ENCODE peak calls at places on chromosomes 11 and 22, in five cellular contexts. L is GM12878, Q is K562, D is HepG2, T is H1. I is an unnamed sample.

GRCh38 chr11:46075168-46075567 is 46.1 kb downstream of the PHF21A start:
- DNase-seq in T (no peak), L (no peak), D (no peak), Q (peak), I (no peak)

GRCh38 chr11:122663764-122664163 is 8.2 kb downstream of the UBASH3B start:
- DNase-seq in T (no peak), L (no peak), D (no peak), Q (no peak), I (no peak)

GRCh38 chr11:87421422-87421821 is 383.7 kb downstream of the TMEM135 start:
- DNase-seq in T (peak), D (peak), L (peak), Q (peak), I (peak)

GRCh38 chr22:46509416-46510089 is 27.9 kb downstream of the CELSR1 start:
- DNase-seq in Q (no peak), T (no peak), D (no peak), L (no peak), I (no peak)

GRCh38 chr22:17569971-17570511 is 6.7 kb downstream of the SLC25A18 start:
- DNase-seq in L (no peak), T (no peak), Q (no peak), D (no peak), I (no peak)

GRCh38 chr11:66101055-66101454 is 31.0 kb downstream of the PACS1 start:
- DNase-seq in Q (no peak), L (no peak), T (no peak), D (no peak), I (no peak)

GRCh38 chr11:81237139-81237538 is 1496.5 kb downstream of the FAM181B start:
- DNase-seq in Q (no peak), T (no peak), L (no peak), D (peak), I (peak)

GRCh38 chr22:31138126-31138525 is 2.2 kb downstream of the PLA2G3 start:
- DNase-seq in L (no peak), T (no peak), Q (no peak), D (no peak), I (no peak)

GRCh38 chr11:128830290-128830813 is 36.7 kb downstream of the KCNJ1 start:
- DNase-seq in T (no peak), L (peak), Q (no peak), D (no peak), I (no peak)

GRCh38 chr11:17498475-17498874 is 21.8 kb upstream of the ABCC8 start:
- DNase-seq in T (peak), Q (peak), L (no peak), D (no peak), I (no peak)

GRCh38 chr11:59281177-59281576 is 68.5 kb upstream of the MPEG1 start:
- DNase-seq in T (peak), Q (no peak), D (no peak), L (no peak), I (no peak)

GRCh38 chr11:59285716-59286260 is 72.9 kb upstream of the OR5AN1 start:
- DNase-seq in L (no peak), D (no peak), T (no peak), Q (no peak), I (no peak)

GRCh38 chr11:59283311-59283710 is 70.6 kb upstream of the MPEG1 start:
- DNase-seq in T (no peak), Q (no peak), L (no peak), D (no peak), I (no peak)

GRCh38 chr11:59284773-59285129 is 72.0 kb upstream of the MPEG1 start:
- DNase-seq in T (no peak), D (no peak), L (no peak), Q (no peak), I (no peak)

DNA sequence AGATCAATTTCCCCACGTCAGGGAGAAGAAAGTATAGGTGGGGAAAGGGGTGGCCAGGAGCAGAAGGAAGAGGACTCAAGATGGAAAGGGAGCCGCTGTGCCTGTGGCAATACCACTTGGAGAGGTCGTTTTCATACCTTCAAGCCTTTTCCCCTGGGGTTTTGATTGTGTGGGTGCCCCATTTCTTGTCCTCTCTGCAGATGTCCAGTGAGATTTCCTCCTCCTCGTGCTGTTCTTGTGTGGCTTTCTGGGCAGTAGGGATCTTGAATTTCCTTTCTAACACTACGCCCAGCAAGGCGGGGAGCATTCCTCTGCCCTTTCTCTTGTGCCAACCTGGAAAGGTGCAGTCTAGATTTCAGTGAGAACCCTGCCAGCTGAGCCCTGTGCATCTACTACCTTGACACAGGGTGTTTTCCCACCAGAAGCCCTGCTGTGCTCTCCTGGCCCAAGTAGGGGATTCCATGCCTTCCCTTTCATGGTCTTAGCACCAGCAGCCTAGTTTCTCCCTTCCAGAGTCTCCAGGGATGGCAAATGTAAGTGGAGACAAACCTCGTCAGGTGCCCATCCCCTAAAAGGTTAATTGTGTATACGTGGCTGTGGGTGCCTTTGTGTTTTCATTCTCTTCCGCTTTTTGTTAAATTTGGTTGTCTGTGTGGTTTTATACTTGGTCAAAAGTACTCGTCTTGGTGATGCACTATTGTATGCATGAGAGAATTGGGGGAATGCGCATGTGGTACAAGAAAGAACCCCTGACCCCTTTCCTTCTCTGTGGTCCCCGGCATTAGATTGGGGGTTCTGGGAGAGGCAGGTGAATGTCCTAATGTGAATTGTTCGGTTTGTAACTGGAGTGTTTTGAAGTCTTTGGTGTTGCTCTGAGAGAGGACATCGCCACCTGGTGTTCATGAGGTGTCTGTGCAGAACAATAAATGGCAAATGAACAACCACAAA is 71.4 kb upstream of the MPEG1 start:
- DNase-seq in T (no peak), Q (peak), D (peak), L (peak), I (peak)
- TF ChIP-seq CHD2 in T (no peak), Q (no peak), D (no peak), L (peak), I (no peak)

GRCh38 chr22:19042285-19043110 is 79.7 kb downstream of the DGCR2 start:
- DNase-seq in D (no peak), Q (no peak), L (no peak), T (no peak), I (no peak)
- TF ChIP-seq KDM1A in D (no peak), Q (no peak), L (no peak), T (no peak), I (no peak)

GRCh38 chr22:43847376-43848289 is 14.7 kb downstream of the SULT4A1 start:
- DNase-seq in L (no peak), D (no peak), Q (no peak), T (no peak), I (no peak)
- TF ChIP-seq CHD2 in L (no peak), D (no peak), Q (no peak), T (no peak), I (no peak)

DNA sequence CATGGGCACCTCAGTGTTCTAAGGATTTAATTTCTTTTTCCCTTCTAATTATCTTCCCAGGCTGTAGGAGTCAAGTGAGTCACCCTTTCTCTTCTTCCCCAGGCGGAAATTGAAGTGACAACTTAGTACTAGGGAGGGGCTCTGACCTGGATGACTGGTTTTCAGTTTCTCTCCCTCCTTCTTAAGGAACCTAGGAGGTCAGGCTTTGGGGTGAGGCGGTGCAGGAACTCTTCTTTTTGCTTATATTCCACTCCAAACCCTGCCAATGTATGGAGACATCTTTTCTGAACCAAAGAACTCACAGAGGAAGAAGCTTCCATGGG is 12.6 kb downstream of the ZDHHC5 start:
- DNase-seq in D (no peak), Q (no peak), L (no peak), T (no peak), I (no peak)
- TF ChIP-seq KDM1A in D (no peak), Q (no peak), L (no peak), T (no peak), I (no peak)

GRCh38 chr22:32446321-32446720 is 17.9 kb downstream of the BPIFC start:
- DNase-seq in Q (no peak), L (no peak), T (no peak), D (no peak), I (no peak)
- TF ChIP-seq CHD2 in Q (no peak), L (no peak), T (no peak), D (no peak), I (no peak)

DNA sequence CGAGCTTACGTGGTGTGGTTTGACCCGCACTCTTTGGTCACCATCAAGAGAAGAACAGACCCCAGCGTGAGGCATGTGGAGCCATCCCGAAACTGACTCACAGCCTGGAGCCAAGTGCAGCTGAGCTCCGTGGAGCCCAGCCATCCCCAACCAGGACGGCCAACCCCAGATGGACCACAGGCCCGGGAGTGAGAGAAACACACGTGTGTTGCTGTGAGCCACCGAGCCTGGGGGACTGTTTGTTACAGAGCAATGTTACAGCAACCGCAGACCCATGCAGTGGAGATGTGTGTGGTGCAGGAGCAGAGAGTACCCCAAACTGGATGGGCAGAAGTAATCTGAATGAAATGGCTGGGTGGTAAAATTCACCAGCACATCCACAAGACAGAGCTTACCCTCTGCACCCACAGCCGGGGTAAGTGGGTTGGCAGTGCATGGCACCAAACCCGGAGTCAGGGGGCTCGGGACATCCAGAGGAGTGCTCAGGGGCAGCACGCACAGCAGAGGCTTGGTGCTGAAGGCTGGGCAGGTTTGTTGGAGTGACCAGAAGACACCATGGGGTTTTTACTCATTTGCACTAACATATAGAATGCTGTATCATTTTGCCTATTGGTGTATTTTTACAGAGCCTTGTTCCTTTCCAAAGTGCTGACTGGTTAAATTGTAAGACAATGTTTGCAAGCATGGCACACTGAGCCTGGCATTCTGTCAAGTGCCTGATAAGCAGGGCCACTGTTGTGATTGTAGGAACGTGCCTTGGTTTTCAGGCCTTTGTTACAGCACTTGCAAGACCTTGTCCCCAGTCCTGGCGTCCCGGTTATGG is 90.4 kb downstream of the RTL6 start:
- DNase-seq in D (no peak), L (no peak), T (no peak), Q (no peak), I (no peak)
- TF ChIP-seq KDM1A in D (no peak), L (no peak), T (no peak), Q (no peak), I (no peak)

GRCh38 chr11:3159296-3160190 is 5.6 kb downstream of the OSBPL5 start:
- DNase-seq in D (no peak), L (no peak), Q (no peak), T (no peak), I (no peak)
- TF ChIP-seq CHD2 in D (no peak), L (no peak), Q (no peak), T (no peak), I (no peak)

GRCh38 chr11:443542-444199 is 1.9 kb upstream of the ANO9 start:
- DNase-seq in D (no peak), L (no peak), T (no peak), Q (no peak), I (peak)

GRCh38 chr11:441043-441417 is 781 bp downstream of the ANO9 start:
- DNase-seq in T (no peak), L (no peak), Q (no peak), D (no peak), I (no peak)

GRCh38 chr11:440065-441042 is 1.5 kb downstream of the ANO9 start:
- DNase-seq in L (no peak), D (peak), T (no peak), Q (peak), I (peak)

GRCh38 chr11:442611-443081 is 835 bp upstream of the ANO9 start:
- DNase-seq in Q (no peak), T (no peak), D (no peak), L (no peak), I (no peak)

GRCh38 chr11:441418-442274 is at the start of gene ANO9:
- DNase-seq in D (peak), T (peak), L (no peak), Q (peak), I (no peak)
- TF ChIP-seq KDM1A in D (no peak), T (no peak), L (no peak), Q (no peak), I (no peak)

GRCh38 chr22:49402169-49402568 is 425.5 kb downstream of the BRD1 start:
- DNase-seq in L (no peak), T (peak), Q (no peak), D (no peak), I (no peak)

GRCh38 chr22:49398646-49399045 is 429.0 kb downstream of the BRD1 start:
- DNase-seq in L (no peak), T (no peak), Q (no peak), D (no peak), I (no peak)

GRCh38 chr22:49398115-49398514 is 429.6 kb downstream of the BRD1 start:
- DNase-seq in Q (no peak), L (no peak), T (no peak), D (no peak), I (no peak)

GRCh38 chr22:49400866-49401598 is 426.6 kb downstream of the BRD1 start:
- DNase-seq in T (no peak), D (no peak), Q (no peak), L (no peak), I (no peak)

DNA sequence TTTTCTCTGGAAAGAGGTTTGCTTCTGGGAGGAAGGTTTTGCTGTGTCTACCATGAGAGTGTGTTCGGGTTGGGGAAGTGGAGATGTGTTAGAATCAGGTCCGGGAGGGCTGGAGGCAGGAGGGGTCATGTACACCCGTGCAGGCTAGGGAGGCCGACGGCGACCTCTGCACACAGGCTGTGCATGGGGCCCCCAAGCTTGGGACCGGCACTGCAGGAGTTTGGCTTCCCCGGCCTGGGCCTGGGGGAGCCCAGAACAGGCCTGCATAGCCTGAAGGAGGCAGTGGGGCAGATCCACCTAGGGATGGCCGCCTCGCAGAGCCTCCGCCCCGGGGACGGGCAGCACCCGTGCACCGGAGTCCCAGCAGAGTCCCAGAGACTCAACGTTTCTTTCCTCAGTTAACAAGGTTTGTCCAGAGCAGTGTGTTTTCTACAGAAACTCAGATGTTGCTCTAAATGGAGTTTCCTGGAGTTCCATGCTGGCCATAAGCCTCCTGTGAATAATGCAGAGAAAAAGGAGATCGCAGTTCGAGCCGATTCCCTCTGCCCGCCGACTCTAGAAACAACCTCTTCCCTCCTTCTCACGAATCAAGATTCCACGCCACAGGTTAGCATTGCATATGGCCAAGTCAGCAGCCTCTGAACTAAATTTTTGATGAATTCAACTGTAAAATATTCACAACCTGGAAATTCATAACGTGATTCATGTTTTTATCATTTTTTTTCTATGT is 427.4 kb downstream of the BRD1 start:
- DNase-seq in D (no peak), Q (no peak), T (no peak), L (no peak), I (no peak)
- TF ChIP-seq CHD2 in D (no peak), Q (no peak), T (no peak), L (no peak), I (no peak)

I was measured in A549.